ENCODE peak calls at places on chromosomes 13 and 19, in ten cellular contexts. U is astrocyte of the hippocampus; C is stimulated activated CD4-positive, alpha-beta T cell treated with anti-CD3 and anti-CD28 coated beads, Interleukin-1b, Interleukin-23, amount 100 ng/mL, for 4 hours; J is effector CD8-positive, alpha-beta T cell; X is HTR-8/SVneo; N is GOT3; I is activated CD8-positive, alpha-beta memory T cell treated with anti-CD3 and anti-CD28 coated beads for 1 hour; H is T-helper 1 cell; Z is EH; R is Right ventricle myocardium superior. A is an unnamed sample.

GRCh38 chr19:48873476-48874308 is 1.5 kb downstream of the PPP1R15A start:
- DNase-seq in U (no peak), C (no peak), J (no peak), X (no peak), N (no peak), I (no peak), H (peak), Z (no peak), R (no peak), A (no peak)

GRCh38 chr19:2039959-2040646 is 10.9 kb downstream of the MKNK2 start:
- DNase-seq in U (no peak), C (no peak), J (no peak), X (no peak), N (no peak), I (no peak), H (no peak), Z (no peak), R (peak), A (no peak)

GRCh38 chr13:75366380-75367280 is 115.3 kb downstream of the TBC1D4 start:
- DNase-seq in U (no peak), C (no peak), J (no peak), X (no peak), N (no peak), I (no peak), H (no peak), Z (no peak), R (no peak), A (no peak)

GRCh38 chr19:45768644-45769053 is 403 bp downstream of the SIX5 start:
- DNase-seq in U (peak), C (peak), J (no peak), X (no peak), N (no peak), I (no peak), H (peak), Z (peak), R (peak), A (no peak)

GRCh38 chr13:51734786-51735185 is 69.2 kb downstream of the DHRS12 start:
- DNase-seq in U (peak), C (no peak), J (no peak), X (no peak), N (no peak), I (no peak), H (no peak), Z (peak), R (no peak), A (no peak)

GRCh38 chr19:9735986-9736385 is 32.6 kb downstream of the ZNF846 start:
- DNase-seq in U (no peak), C (no peak), J (no peak), X (no peak), N (no peak), I (no peak), H (no peak), Z (no peak), R (no peak), A (no peak)

GRCh38 chr13:22210134-22210930 is 539.5 kb downstream of the FGF9 start:
- DNase-seq in U (no peak), C (no peak), J (no peak), X (no peak), N (no peak), I (no peak), H (no peak), Z (no peak), R (no peak), A (no peak)

GRCh38 chr13:50387124-50387581 is 371.9 kb downstream of the KCNRG start:
- DNase-seq in U (peak), C (no peak), J (no peak), X (peak), N (no peak), I (peak), H (peak), Z (peak), R (peak), A (no peak)

GRCh38 chr13:49517461-49517860 is 21.7 kb downstream of the PHF11 start:
- DNase-seq in U (no peak), C (no peak), J (no peak), X (peak), N (no peak), I (no peak), H (no peak), Z (peak), R (no peak), A (no peak)

GRCh38 chr19:2072757-2073551 is 21.9 kb upstream of the MKNK2 start:
- DNase-seq in U (no peak), C (no peak), J (no peak), X (no peak), N (no peak), I (no peak), H (no peak), Z (no peak), R (no peak), A (no peak)

GRCh38 chr13:61111529-61111928 is 304.1 kb downstream of the PCDH20 start:
- DNase-seq in U (no peak), C (no peak), J (no peak), X (no peak), N (no peak), I (no peak), H (no peak), Z (no peak), R (no peak), A (no peak)